ENCODE peak calls at places on chromosomes 16 and 17, in ten cellular contexts. One of them, this sample, is unnamed.

GRCh38 chr16:720507-720989 is 398 bp upstream of the ANTKMT start:
- DNase-seq in heart right ventricle: no peak
- DNase-seq in brain microvascular endothelial cell: peak; percentile 43
- DNase-seq in stomach: no peak
- DNase-seq in uterus: peak; percentile 51
- DNase-seq in PC-9: peak; percentile 55
- DNase-seq in bronchial epithelial cell: no peak
- DNase-seq in psoas muscle: peak; percentile 44
- DNase-seq in GM12878: no peak
- DNase-seq in sigmoid colon: peak; percentile 83
- DNase-seq in this sample: peak; percentile 93

GRCh38 chr17:48125829-48126612 is 18.5 kb downstream of the SNX11 start:
- DNase-seq in heart right ventricle: no peak
- DNase-seq in brain microvascular endothelial cell: no peak
- DNase-seq in stomach: no peak
- DNase-seq in uterus: no peak
- DNase-seq in PC-9: no peak
- DNase-seq in bronchial epithelial cell: no peak
- DNase-seq in psoas muscle: no peak
- DNase-seq in GM12878: no peak
- DNase-seq in sigmoid colon: no peak
- DNase-seq in this sample: no peak

GRCh38 chr17:6755281-6755680 is 565 bp upstream of the XAF1 start:
- DNase-seq in heart right ventricle: peak; percentile 68
- DNase-seq in brain microvascular endothelial cell: no peak
- DNase-seq in stomach: no peak
- DNase-seq in uterus: peak; percentile 61
- DNase-seq in PC-9: no peak
- DNase-seq in bronchial epithelial cell: no peak
- DNase-seq in psoas muscle: peak; percentile 43
- DNase-seq in GM12878: no peak
- DNase-seq in sigmoid colon: peak; percentile 76
- DNase-seq in this sample: no peak

GRCh38 chr17:4559851-4560820 is at the start of gene GGT6:
- DNase-seq in heart right ventricle: no peak
- DNase-seq in brain microvascular endothelial cell: no peak
- DNase-seq in stomach: peak; percentile 93
- DNase-seq in uterus: no peak
- DNase-seq in PC-9: peak; percentile 72
- DNase-seq in bronchial epithelial cell: peak; percentile 45
- DNase-seq in psoas muscle: no peak
- DNase-seq in GM12878: no peak
- DNase-seq in sigmoid colon: peak; percentile 65
- DNase-seq in this sample: peak; percentile 53

GRCh38 chr16:82900611-82901010 is 273.8 kb downstream of the CDH13 start:
- DNase-seq in heart right ventricle: no peak
- DNase-seq in brain microvascular endothelial cell: no peak
- DNase-seq in stomach: no peak
- DNase-seq in uterus: no peak
- DNase-seq in PC-9: no peak
- DNase-seq in bronchial epithelial cell: no peak
- DNase-seq in psoas muscle: no peak
- DNase-seq in GM12878: no peak
- DNase-seq in sigmoid colon: no peak
- DNase-seq in this sample: no peak

GRCh38 chr17:48014603-48015037 is 23.0 kb downstream of the COPZ2 start:
- DNase-seq in heart right ventricle: no peak
- DNase-seq in brain microvascular endothelial cell: no peak
- DNase-seq in stomach: no peak
- DNase-seq in uterus: no peak
- DNase-seq in PC-9: no peak
- DNase-seq in bronchial epithelial cell: no peak
- DNase-seq in psoas muscle: no peak
- DNase-seq in GM12878: no peak
- DNase-seq in sigmoid colon: no peak
- DNase-seq in this sample: no peak

GRCh38 chr17:39974433-39974832 is 6.2 kb upstream of the PSMD3 start:
- DNase-seq in heart right ventricle: no peak
- DNase-seq in brain microvascular endothelial cell: no peak
- DNase-seq in stomach: no peak
- DNase-seq in uterus: no peak
- DNase-seq in PC-9: no peak
- DNase-seq in bronchial epithelial cell: no peak
- DNase-seq in psoas muscle: no peak
- DNase-seq in GM12878: no peak
- DNase-seq in sigmoid colon: no peak
- DNase-seq in this sample: no peak

GRCh38 chr16:85898521-85899442 is at the start of gene IRF8:
- DNase-seq in heart right ventricle: peak; percentile 81
- DNase-seq in brain microvascular endothelial cell: peak; percentile 17
- DNase-seq in stomach: peak; percentile 76
- DNase-seq in uterus: no peak
- DNase-seq in PC-9: no peak
- DNase-seq in bronchial epithelial cell: no peak
- DNase-seq in psoas muscle: peak; percentile 62
- DNase-seq in GM12878: peak; percentile 59
- DNase-seq in sigmoid colon: peak; percentile 87
- DNase-seq in this sample: peak; percentile 97

GRCh38 chr16:28321700-28322411 is 29.5 kb downstream of the SBK1 start:
- DNase-seq in heart right ventricle: no peak
- DNase-seq in brain microvascular endothelial cell: peak; percentile 14
- DNase-seq in stomach: no peak
- DNase-seq in uterus: no peak
- DNase-seq in PC-9: peak; percentile 61
- DNase-seq in bronchial epithelial cell: peak; percentile 13
- DNase-seq in psoas muscle: no peak
- DNase-seq in GM12878: no peak
- DNase-seq in sigmoid colon: no peak
- DNase-seq in this sample: peak; percentile 91

GRCh38 chr16:19810817-19811731 is 73.6 kb downstream of the GPRC5B start:
- DNase-seq in heart right ventricle: no peak
- DNase-seq in brain microvascular endothelial cell: peak; percentile 94
- DNase-seq in stomach: no peak
- DNase-seq in uterus: no peak
- DNase-seq in PC-9: peak; percentile 52
- DNase-seq in bronchial epithelial cell: peak; percentile 57
- DNase-seq in psoas muscle: no peak
- DNase-seq in GM12878: no peak
- DNase-seq in sigmoid colon: peak; percentile 37
- DNase-seq in this sample: no peak

GRCh38 chr17:1050996-1051925 is 54.3 kb downstream of the TIMM22 start:
- DNase-seq in heart right ventricle: peak; percentile 8
- DNase-seq in brain microvascular endothelial cell: no peak
- DNase-seq in stomach: no peak
- DNase-seq in uterus: no peak
- DNase-seq in PC-9: no peak
- DNase-seq in bronchial epithelial cell: no peak
- DNase-seq in psoas muscle: peak; percentile 6
- DNase-seq in GM12878: no peak
- DNase-seq in sigmoid colon: no peak
- DNase-seq in this sample: no peak

GRCh38 chr17:72460711-72461110 is 339.9 kb downstream of the SOX9 start:
- DNase-seq in heart right ventricle: no peak
- DNase-seq in brain microvascular endothelial cell: no peak
- DNase-seq in stomach: peak; percentile 35
- DNase-seq in uterus: no peak
- DNase-seq in PC-9: no peak
- DNase-seq in bronchial epithelial cell: no peak
- DNase-seq in psoas muscle: no peak
- DNase-seq in GM12878: no peak
- DNase-seq in sigmoid colon: no peak
- DNase-seq in this sample: no peak

GRCh38 chr17:49224198-49224996 is 6.2 kb downstream of the PHOSPHO1 start:
- DNase-seq in heart right ventricle: peak; percentile 34
- DNase-seq in brain microvascular endothelial cell: no peak
- DNase-seq in stomach: peak; percentile 46
- DNase-seq in uterus: no peak
- DNase-seq in PC-9: peak; percentile 20
- DNase-seq in bronchial epithelial cell: no peak
- DNase-seq in psoas muscle: peak; percentile 30
- DNase-seq in GM12878: no peak
- DNase-seq in sigmoid colon: no peak
- DNase-seq in this sample: peak; percentile 86
- H3K4me3 ChIP-seq in heart right ventricle: peak overlapping the region; percentile 34
- H3K4me3 ChIP-seq in brain microvascular endothelial cell: peak overlapping the region; percentile 12
- H3K4me3 ChIP-seq in stomach: peak overlapping the region; percentile 39
- H3K4me3 ChIP-seq in uterus: no peak overlapping the region
- H3K4me3 ChIP-seq in PC-9: no peak overlapping the region
- H3K4me3 ChIP-seq in bronchial epithelial cell: no peak overlapping the region
- H3K4me3 ChIP-seq in psoas muscle: peak overlapping the region; percentile 39
- H3K4me3 ChIP-seq in GM12878: peak overlapping the region; percentile 48
- H3K4me3 ChIP-seq in sigmoid colon: no peak overlapping the region
- H3K4me3 ChIP-seq in this sample: peak overlapping the region; percentile 33

GRCh38 chr17:12683299-12683698 is 17.6 kb downstream of the MYOCD start:
- DNase-seq in heart right ventricle: peak; percentile 40
- DNase-seq in brain microvascular endothelial cell: no peak
- DNase-seq in stomach: no peak
- DNase-seq in uterus: no peak
- DNase-seq in PC-9: no peak
- DNase-seq in bronchial epithelial cell: no peak
- DNase-seq in psoas muscle: no peak
- DNase-seq in GM12878: no peak
- DNase-seq in sigmoid colon: no peak
- DNase-seq in this sample: no peak

GRCh38 chr17:12680993-12681392 is 15.3 kb downstream of the MYOCD start:
- DNase-seq in heart right ventricle: no peak
- DNase-seq in brain microvascular endothelial cell: no peak
- DNase-seq in stomach: no peak
- DNase-seq in uterus: no peak
- DNase-seq in PC-9: no peak
- DNase-seq in bronchial epithelial cell: no peak
- DNase-seq in psoas muscle: no peak
- DNase-seq in GM12878: no peak
- DNase-seq in sigmoid colon: no peak
- DNase-seq in this sample: no peak

DNA sequence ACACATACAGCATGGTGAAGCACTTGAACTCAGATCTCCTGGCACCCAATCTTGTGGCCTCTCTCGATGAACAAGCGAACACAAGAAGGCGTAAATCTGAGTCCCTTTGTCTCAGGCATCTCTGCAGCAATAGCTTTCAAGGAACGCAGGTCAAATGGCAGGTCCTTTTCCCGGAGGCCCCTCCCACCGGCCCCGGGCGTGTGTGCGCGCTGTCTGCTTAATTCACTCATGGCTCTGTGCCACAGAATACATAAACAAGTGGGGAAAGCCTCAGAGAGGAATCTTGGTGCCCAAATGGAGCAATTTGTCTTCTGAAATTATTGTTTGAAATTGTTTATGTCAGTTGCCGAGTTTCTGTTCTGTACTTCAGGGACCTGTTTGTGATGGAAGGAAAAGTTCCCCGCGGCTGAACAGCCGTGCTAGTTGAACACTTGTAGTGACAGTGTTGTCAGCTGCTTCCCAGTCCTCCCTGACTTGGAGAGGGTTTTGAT is 14.8 kb downstream of the MYOCD start:
- DNase-seq in heart right ventricle: peak; percentile 25
- DNase-seq in brain microvascular endothelial cell: no peak
- DNase-seq in stomach: no peak
- DNase-seq in uterus: no peak
- DNase-seq in PC-9: no peak
- DNase-seq in bronchial epithelial cell: no peak
- DNase-seq in psoas muscle: no peak
- DNase-seq in GM12878: no peak
- DNase-seq in sigmoid colon: peak; percentile 83
- DNase-seq in this sample: peak; percentile 12
- H3K27me3 ChIP-seq in heart right ventricle: no peaks in the 10 kb centered on the region
- H3K27me3 ChIP-seq in brain microvascular endothelial cell: no peaks in the 10 kb centered on the region
- H3K27me3 ChIP-seq in stomach: peaks cover 3% of the 10 kb centered on the region
- H3K27me3 ChIP-seq in uterus: no peaks in the 10 kb centered on the region
- H3K27me3 ChIP-seq in PC-9: no peaks in the 10 kb centered on the region
- H3K27me3 ChIP-seq in bronchial epithelial cell: peaks cover 2% of the 10 kb centered on the region
- H3K27me3 ChIP-seq in psoas muscle: no peaks in the 10 kb centered on the region
- H3K27me3 ChIP-seq in GM12878: no peaks in the 10 kb centered on the region
- H3K27me3 ChIP-seq in sigmoid colon: no peaks in the 10 kb centered on the region
- H3K27me3 ChIP-seq in this sample: no peaks in the 10 kb centered on the region

DNA sequence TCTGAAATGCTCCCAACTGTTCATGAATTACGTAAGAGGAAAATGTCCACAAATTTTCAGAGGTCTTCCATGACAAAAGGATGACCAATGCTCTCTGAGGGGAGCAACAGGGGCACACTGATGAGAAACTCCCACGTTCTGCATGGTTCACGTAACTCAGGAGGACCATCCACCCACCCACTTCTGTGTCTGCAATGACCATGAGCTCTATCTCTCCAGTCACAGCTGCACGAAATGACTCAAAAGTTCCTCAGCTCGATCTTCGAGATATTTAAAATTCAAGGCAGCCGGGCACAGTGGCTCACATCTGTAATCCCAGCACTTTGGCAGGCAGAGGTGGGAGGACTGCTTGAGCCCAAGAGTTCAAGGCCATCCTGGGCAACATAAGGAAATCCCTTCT is 15.8 kb downstream of the WDR45B start:
- DNase-seq in heart right ventricle: no peak
- DNase-seq in brain microvascular endothelial cell: no peak
- DNase-seq in stomach: no peak
- DNase-seq in uterus: no peak
- DNase-seq in PC-9: no peak
- DNase-seq in bronchial epithelial cell: no peak
- DNase-seq in psoas muscle: no peak
- DNase-seq in GM12878: peak; percentile 12
- DNase-seq in sigmoid colon: no peak
- DNase-seq in this sample: no peak
- H3K36me3 ChIP-seq in heart right ventricle: no peaks in the 10 kb centered on the region
- H3K36me3 ChIP-seq in brain microvascular endothelial cell: peaks cover 31% of the 10 kb centered on the region
- H3K36me3 ChIP-seq in stomach: peaks cover 22% of the 10 kb centered on the region
- H3K36me3 ChIP-seq in uterus: no peaks in the 10 kb centered on the region
- H3K36me3 ChIP-seq in PC-9: peaks cover 3% of the 10 kb centered on the region
- H3K36me3 ChIP-seq in bronchial epithelial cell: peaks cover 18% of the 10 kb centered on the region
- H3K36me3 ChIP-seq in psoas muscle: peaks cover 54% of the 10 kb centered on the region
- H3K36me3 ChIP-seq in GM12878: peaks cover 17% of the 10 kb centered on the region
- H3K36me3 ChIP-seq in sigmoid colon: no peaks in the 10 kb centered on the region
- H3K36me3 ChIP-seq in this sample: peaks cover 9% of the 10 kb centered on the region

DNA sequence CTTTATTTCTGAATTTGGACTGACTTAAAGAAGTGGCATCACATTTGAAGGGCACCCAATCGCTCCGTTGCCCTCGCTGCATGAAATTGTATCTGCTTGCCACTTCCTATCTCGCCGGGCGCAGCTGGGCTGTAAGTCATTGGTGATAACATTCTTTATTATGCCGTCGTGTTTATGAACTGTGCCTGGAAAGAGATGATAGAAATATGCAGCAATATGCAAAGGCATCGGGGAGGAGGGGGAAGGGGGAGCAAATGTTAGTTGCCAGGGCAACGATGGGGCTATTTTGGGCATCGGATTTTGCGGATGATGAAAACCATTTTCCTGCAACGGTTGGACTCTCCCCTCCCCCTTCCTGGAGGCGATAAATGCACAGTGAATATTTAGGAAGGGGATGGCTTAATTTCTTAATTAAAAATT is 386.9 kb upstream of the TNRC6C start:
- DNase-seq in heart right ventricle: no peak
- DNase-seq in brain microvascular endothelial cell: peak; percentile 15
- DNase-seq in stomach: peak; percentile 32
- DNase-seq in uterus: no peak
- DNase-seq in PC-9: no peak
- DNase-seq in bronchial epithelial cell: no peak
- DNase-seq in psoas muscle: no peak
- DNase-seq in GM12878: no peak
- DNase-seq in sigmoid colon: no peak
- DNase-seq in this sample: peak; percentile 53
- H3K4me3 ChIP-seq in heart right ventricle: peak overlapping the region; percentile 26
- H3K4me3 ChIP-seq in brain microvascular endothelial cell: no peak overlapping the region
- H3K4me3 ChIP-seq in stomach: peak overlapping the region; percentile 31
- H3K4me3 ChIP-seq in uterus: no peak overlapping the region
- H3K4me3 ChIP-seq in PC-9: no peak overlapping the region
- H3K4me3 ChIP-seq in bronchial epithelial cell: no peak overlapping the region
- H3K4me3 ChIP-seq in psoas muscle: peak overlapping the region; percentile 19
- H3K4me3 ChIP-seq in GM12878: no peak overlapping the region
- H3K4me3 ChIP-seq in sigmoid colon: peak overlapping the region; percentile 25
- H3K4me3 ChIP-seq in this sample: no peak overlapping the region

GRCh38 chr17:35744830-35745229 is 8.2 kb downstream of the GAS2L2 start:
- DNase-seq in heart right ventricle: no peak
- DNase-seq in brain microvascular endothelial cell: no peak
- DNase-seq in stomach: no peak
- DNase-seq in uterus: no peak
- DNase-seq in PC-9: no peak
- DNase-seq in bronchial epithelial cell: no peak
- DNase-seq in psoas muscle: no peak
- DNase-seq in GM12878: no peak
- DNase-seq in sigmoid colon: no peak
- DNase-seq in this sample: no peak
- H3K27me3 ChIP-seq in heart right ventricle: peaks cover 25% of the 10 kb centered on the region
- H3K27me3 ChIP-seq in brain microvascular endothelial cell: peaks cover 31% of the 10 kb centered on the region
- H3K27me3 ChIP-seq in stomach: peaks cover 97% of the 10 kb centered on the region
- H3K27me3 ChIP-seq in uterus: peaks cover 3% of the 10 kb centered on the region
- H3K27me3 ChIP-seq in PC-9: peaks cover 71% of the 10 kb centered on the region
- H3K27me3 ChIP-seq in bronchial epithelial cell: peaks cover 20% of the 10 kb centered on the region
- H3K27me3 ChIP-seq in psoas muscle: no peaks in the 10 kb centered on the region
- H3K27me3 ChIP-seq in GM12878: peaks cover 2% of the 10 kb centered on the region
- H3K27me3 ChIP-seq in sigmoid colon: peaks cover 55% of the 10 kb centered on the region
- H3K27me3 ChIP-seq in this sample: peaks cover 43% of the 10 kb centered on the region